ENCODE peak calls at places on chromosome 6, in four cellular contexts. R is HepG2, G is A549, C is SK-N-SH. H is an unnamed sample. For H3K4me1, the result is how much of the 10 kb centered on the place peaks cover.

GRCh38 chr6:3206339-3207015 is 21.0 kb downstream of the TUBB2B start:
- DNase-seq in R (no peak), G (no peak), C (no peak), H (no peak)

GRCh38 chr6:31203345-31203979 is 33.0 kb upstream of the POU5F1 start:
- DNase-seq in C (no peak), R (peak), G (peak), H (peak)

GRCh38 chr6:136440187-136440582 is 110.0 kb downstream of the MAP7 start:
- DNase-seq in R (no peak), G (no peak), C (no peak), H (no peak)

GRCh38 chr6:95117236-95117635 is 460.1 kb upstream of the MANEA start:
- DNase-seq in R (no peak), C (no peak), G (no peak), H (no peak)

GRCh38 chr6:53343092-53343491 is 5.7 kb downstream of the ELOVL5 start:
- DNase-seq in R (no peak), G (no peak), C (no peak), H (no peak)

GRCh38 chr6:13282393-13283069 is 45.8 kb downstream of the TBC1D7 start:
- DNase-seq in C (no peak), G (no peak), R (peak), H (no peak)

GRCh38 chr6:107202876-107203468 is 87.7 kb upstream of the BEND3 start:
- DNase-seq in G (no peak), R (no peak), C (no peak), H (no peak)

GRCh38 chr6:5080574-5080973 is 4.6 kb upstream of the PPP1R3G start:
- DNase-seq in C (no peak), G (no peak), R (peak), H (peak)

GRCh38 chr6:41652876-41653641 is 14.8 kb downstream of the MDFI start:
- DNase-seq in C (no peak), G (no peak), R (no peak), H (peak)

GRCh38 chr6:139161169-139161568 is 26.3 kb downstream of the HECA start:
- DNase-seq in G (no peak), R (peak), C (no peak), H (peak)

GRCh38 chr6:27188206-27188884 is 59.2 kb upstream of the PRSS16 start:
- DNase-seq in G (peak), C (peak), R (peak), H (peak)

GRCh38 chr6:61835214-61835613 is 450.8 kb downstream of the KHDRBS2 start:
- DNase-seq in G (no peak), C (no peak), R (no peak), H (no peak)

GRCh38 chr6:132414332-132414731 is 13.1 kb upstream of the MOXD1 start:
- DNase-seq in R (no peak), C (no peak), G (no peak), H (no peak)

GRCh38 chr6:1123976-1124375 is 187.9 kb upstream of the FOXQ1 start:
- DNase-seq in R (no peak), G (no peak), C (no peak), H (no peak)

GRCh38 chr6:14986370-14986769 is 259.5 kb upstream of the JARID2 start:
- DNase-seq in C (no peak), G (no peak), R (no peak), H (no peak)

GRCh38 chr6:100300221-100300736 is 164.4 kb downstream of the SIM1 start:
- DNase-seq in R (peak), C (no peak), G (peak), H (peak)

GRCh38 chr6:150549577-150550184 is 50.0 kb upstream of the PLEKHG1 start:
- DNase-seq in G (no peak), C (no peak), R (no peak), H (no peak)

GRCh38 chr6:141484726-141485125 is 648.0 kb upstream of the GJE1 start:
- DNase-seq in R (peak), C (no peak), G (no peak), H (peak)

GRCh38 chr6:54897462-54898189 is 51.1 kb downstream of the FAM83B start:
- DNase-seq in G (no peak), R (no peak), C (no peak), H (peak)

GRCh38 chr6:23927935-23928334 is 198.1 kb upstream of the NRSN1 start:
- DNase-seq in R (no peak), C (no peak), G (no peak), H (no peak)

GRCh38 chr6:15312500-15312899 is 66.6 kb downstream of the JARID2 start:
- DNase-seq in G (no peak), C (no peak), R (no peak), H (peak)

DNA sequence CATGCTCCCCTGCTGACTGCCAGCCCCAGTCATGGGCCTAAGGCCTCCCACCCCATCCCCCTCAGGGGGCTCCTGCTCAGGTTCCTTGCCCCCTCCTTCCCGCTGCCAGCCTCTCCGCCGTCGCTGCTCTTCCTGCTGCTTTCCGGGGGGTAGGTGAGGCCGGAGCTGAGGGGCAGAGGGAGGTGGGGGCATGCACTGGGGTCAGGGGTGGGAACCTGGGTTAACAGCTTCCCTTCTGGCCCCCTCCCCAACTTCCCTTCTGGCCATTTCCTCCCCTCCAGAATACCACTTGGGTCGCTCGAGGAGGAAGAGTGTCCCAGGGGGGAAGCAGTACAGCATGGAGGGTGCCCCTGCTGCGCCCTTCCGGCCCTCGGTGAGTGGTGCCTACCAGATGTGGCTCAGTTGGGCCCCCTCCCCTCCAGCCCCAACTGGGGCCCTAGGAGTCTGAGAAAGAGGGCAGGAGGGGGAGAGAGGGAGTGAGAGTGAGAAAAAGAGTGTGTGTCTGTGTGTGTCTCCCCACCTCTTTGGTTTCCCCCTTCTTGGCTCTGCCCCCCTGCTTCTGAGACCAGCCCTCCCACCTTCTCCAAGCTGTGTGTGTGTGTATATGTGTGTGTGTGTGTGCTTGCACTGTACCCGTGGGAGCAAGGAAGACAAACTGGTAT is 12.1 kb downstream of the SYNGAP1 start:
- DNase-seq in G (no peak), R (no peak), C (peak), H (no peak)
- H3K4me1 ChIP-seq in G (under half), R (under half), C (under half), H (under half)

GRCh38 chr6:10612161-10612560 is 82.3 kb downstream of the C6orf52 start:
- DNase-seq in C (no peak), G (no peak), R (no peak), H (no peak)
- TF ChIP-seq USF2 in C (no peak), G (no peak), R (no peak), H (no peak)

GRCh38 chr6:43935921-43936320 is 165.9 kb downstream of the VEGFA start:
- DNase-seq in C (no peak), G (no peak), R (no peak), H (no peak)

GRCh38 chr6:43934183-43934802 is 164.3 kb downstream of the VEGFA start:
- DNase-seq in G (no peak), R (no peak), C (peak), H (no peak)

GRCh38 chr6:43933111-43933885 is 163.3 kb downstream of the VEGFA start:
- DNase-seq in R (no peak), C (peak), G (no peak), H (peak)

GRCh38 chr6:43936476-43936875 is 166.5 kb downstream of the VEGFA start:
- DNase-seq in G (no peak), C (peak), R (no peak), H (no peak)

GRCh38 chr6:43934803-43935602 is 165.0 kb downstream of the VEGFA start:
- DNase-seq in R (no peak), C (no peak), G (no peak), H (no peak)
- H3K4me1 ChIP-seq in R (half or more), C (half or more), G (under half), H (under half)

GRCh38 chr6:71531841-71532240 is 243.2 kb downstream of the OGFRL1 start:
- DNase-seq in G (no peak), C (no peak), R (no peak), H (no peak)

GRCh38 chr6:71534916-71535315 is 246.3 kb downstream of the OGFRL1 start:
- DNase-seq in R (no peak), C (no peak), G (no peak), H (no peak)

GRCh38 chr6:71537717-71538116 is 249.1 kb downstream of the OGFRL1 start:
- DNase-seq in R (no peak), C (no peak), G (no peak), H (peak)

GRCh38 chr6:71531006-71531405 is 242.4 kb downstream of the OGFRL1 start:
- DNase-seq in C (no peak), G (no peak), R (no peak), H (peak)

DNA sequence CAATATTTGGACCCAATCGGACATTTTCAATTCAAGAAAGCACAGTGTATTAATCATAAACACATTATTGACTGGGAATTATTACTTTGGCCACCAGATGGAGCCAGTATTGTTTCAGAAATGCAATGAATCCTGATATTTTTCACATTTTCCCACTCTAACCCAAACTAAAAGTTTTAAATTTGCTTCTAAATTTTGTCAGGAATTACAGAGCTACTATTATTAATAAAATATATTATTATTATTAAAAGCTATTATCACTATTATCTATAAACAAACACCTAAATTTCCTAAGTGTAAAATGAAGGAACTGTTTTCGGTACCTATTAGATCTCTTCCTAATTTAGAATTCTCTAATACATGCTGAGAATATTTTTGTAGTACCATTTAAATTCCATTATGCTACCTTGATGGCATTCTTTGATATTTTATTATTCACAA is 245.3 kb downstream of the OGFRL1 start:
- DNase-seq in R (peak), C (peak), G (peak), H (peak)
- TF ChIP-seq USF2 in R (no peak), C (no peak), G (no peak), H (no peak)

GRCh38 chr6:108874470-108875160 is 26.4 kb downstream of the ARMC2 start:
- DNase-seq in G (no peak), R (no peak), C (no peak), H (peak)
- H3K4me1 ChIP-seq in G (under half), R (under half), C (under half), H (under half)

DNA sequence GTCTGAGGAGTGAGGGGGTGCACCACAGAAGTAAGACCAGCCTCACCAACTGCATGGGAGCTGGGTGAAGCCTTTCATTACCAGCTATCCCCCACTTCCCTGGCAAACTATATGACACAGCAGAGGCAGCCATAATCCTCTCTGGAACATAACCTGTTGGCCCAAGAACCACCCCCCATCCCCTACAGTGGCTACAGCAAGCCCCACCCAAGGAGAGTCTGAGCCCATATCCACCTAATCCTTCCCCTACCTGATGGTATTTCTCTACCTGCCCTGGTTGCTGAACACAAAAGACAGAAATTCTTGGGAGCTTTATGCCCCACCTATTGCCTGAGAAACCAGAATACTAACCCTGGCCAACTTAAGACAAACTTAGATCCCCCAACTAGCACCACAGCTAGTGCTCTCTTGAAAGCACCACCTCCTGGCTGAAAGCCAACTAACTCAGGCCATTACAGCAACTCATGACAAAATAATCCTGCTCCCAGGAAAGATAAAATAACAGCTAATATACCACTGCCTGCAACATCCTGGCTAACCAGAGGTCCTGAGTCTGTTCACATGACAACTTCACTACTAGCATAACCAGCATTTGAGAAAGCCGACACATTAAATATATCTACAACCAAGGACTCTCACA is 11.2 kb downstream of the RNGTT start:
- DNase-seq in G (no peak), C (no peak), R (peak), H (peak)
- TF ChIP-seq USF2 in G (no peak), C (no peak), R (no peak), H (no peak)

GRCh38 chr6:56814308-56814707 is 140.6 kb upstream of the BEND6 start:
- DNase-seq in R (no peak), C (no peak), G (no peak), H (no peak)
- H3K4me1 ChIP-seq in R (under half), C (under half), G (half or more), H (under half)

GRCh38 chr6:127023001-127023778 is 95.3 kb upstream of the RSPO3 start:
- DNase-seq in R (peak), C (no peak), G (no peak), H (no peak)
- TF ChIP-seq USF2 in R (no peak), C (no peak), G (no peak), H (no peak)

GRCh38 chr6:108578595-108579038 is 17.9 kb downstream of the FOXO3 start:
- DNase-seq in R (no peak), G (no peak), C (no peak), H (peak)
- H3K4me1 ChIP-seq in R (half or more), G (under half), C (half or more), H (under half)

DNA sequence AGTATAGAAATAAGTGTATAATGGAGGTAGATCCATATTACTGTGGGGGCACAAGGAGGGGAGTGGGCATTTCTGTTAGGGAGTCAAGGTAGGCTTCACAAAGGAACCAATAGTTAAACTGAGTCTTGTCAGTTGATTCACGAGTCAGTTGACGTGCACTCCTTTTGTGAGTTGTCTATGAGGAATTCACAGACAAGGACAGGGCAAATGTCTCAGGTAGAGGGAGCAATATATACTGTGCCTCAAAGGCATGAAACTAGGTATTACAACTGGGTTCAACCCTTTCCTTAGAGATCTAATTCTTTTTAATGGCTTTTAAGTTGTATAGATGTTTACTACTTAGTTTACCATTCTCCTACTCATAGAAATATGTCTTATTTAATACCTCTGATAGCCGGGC is 11.0 kb downstream of the TMEM14C start:
- DNase-seq in R (no peak), G (no peak), C (no peak), H (no peak)
- TF ChIP-seq USF2 in R (no peak), G (no peak), C (no peak), H (no peak)